ENCODE peak calls at places on chromosome 10, in nine cellular contexts. One of them, this sample, is unnamed.

GRCh38 chr10:92594194-92594593 is 1.3 kb downstream of the KIF11 start:
- DNase-seq in psoas muscle: no peak
- DNase-seq in tibial nerve: no peak
- DNase-seq in PC-3: peak
- DNase-seq in sigmoid colon: no peak
- DNase-seq in gastrocnemius medialis: no peak
- DNase-seq in neural progenitor cell: no peak
- DNase-seq in AG04450: no peak
- DNase-seq in CD4-positive, alpha-beta memory T cell: no peak
- DNase-seq in this sample: no peak

GRCh38 chr10:75111906-75112703 is 649 bp downstream of the SAMD8 start:
- DNase-seq in psoas muscle: peak
- DNase-seq in tibial nerve: peak
- DNase-seq in PC-3: peak
- DNase-seq in sigmoid colon: peak
- DNase-seq in gastrocnemius medialis: peak
- DNase-seq in neural progenitor cell: peak
- DNase-seq in AG04450: peak
- DNase-seq in CD4-positive, alpha-beta memory T cell: peak
- DNase-seq in this sample: peak

GRCh38 chr10:104706886-104707285 is 65.8 kb downstream of the SORCS3 start:
- DNase-seq in psoas muscle: no peak
- DNase-seq in tibial nerve: no peak
- DNase-seq in PC-3: no peak
- DNase-seq in sigmoid colon: no peak
- DNase-seq in gastrocnemius medialis: no peak
- DNase-seq in neural progenitor cell: no peak
- DNase-seq in AG04450: no peak
- DNase-seq in CD4-positive, alpha-beta memory T cell: no peak
- DNase-seq in this sample: no peak

GRCh38 chr10:5538446-5538845 is 13.7 kb downstream of the CALML3 start:
- DNase-seq in psoas muscle: no peak
- DNase-seq in tibial nerve: no peak
- DNase-seq in PC-3: no peak
- DNase-seq in sigmoid colon: peak
- DNase-seq in gastrocnemius medialis: no peak
- DNase-seq in neural progenitor cell: no peak
- DNase-seq in AG04450: no peak
- DNase-seq in CD4-positive, alpha-beta memory T cell: no peak
- DNase-seq in this sample: peak

GRCh38 chr10:32972454-32972853 is 14.4 kb upstream of the ITGB1 start:
- DNase-seq in psoas muscle: no peak
- DNase-seq in tibial nerve: no peak
- DNase-seq in PC-3: no peak
- DNase-seq in sigmoid colon: no peak
- DNase-seq in gastrocnemius medialis: no peak
- DNase-seq in neural progenitor cell: no peak
- DNase-seq in AG04450: no peak
- DNase-seq in CD4-positive, alpha-beta memory T cell: no peak
- DNase-seq in this sample: no peak

GRCh38 chr10:62130948-62131347 is 137.7 kb downstream of the RTKN2 start:
- DNase-seq in psoas muscle: no peak
- DNase-seq in tibial nerve: no peak
- DNase-seq in PC-3: peak
- DNase-seq in sigmoid colon: no peak
- DNase-seq in gastrocnemius medialis: no peak
- DNase-seq in neural progenitor cell: no peak
- DNase-seq in AG04450: peak
- DNase-seq in CD4-positive, alpha-beta memory T cell: no peak
- DNase-seq in this sample: peak

GRCh38 chr10:18179901-18180300 is 39.7 kb downstream of the CACNB2 start:
- DNase-seq in psoas muscle: no peak
- DNase-seq in tibial nerve: no peak
- DNase-seq in PC-3: peak
- DNase-seq in sigmoid colon: peak
- DNase-seq in gastrocnemius medialis: no peak
- DNase-seq in neural progenitor cell: no peak
- DNase-seq in AG04450: no peak
- DNase-seq in CD4-positive, alpha-beta memory T cell: no peak
- DNase-seq in this sample: no peak

GRCh38 chr10:6036861-6037321 is 25.3 kb downstream of the IL2RA start:
- DNase-seq in psoas muscle: no peak
- DNase-seq in tibial nerve: no peak
- DNase-seq in PC-3: no peak
- DNase-seq in sigmoid colon: peak
- DNase-seq in gastrocnemius medialis: no peak
- DNase-seq in neural progenitor cell: no peak
- DNase-seq in AG04450: no peak
- DNase-seq in CD4-positive, alpha-beta memory T cell: peak
- DNase-seq in this sample: no peak

GRCh38 chr10:71633935-71634334 is 85.6 kb downstream of the C10orf105 start:
- DNase-seq in psoas muscle: no peak
- DNase-seq in tibial nerve: no peak
- DNase-seq in PC-3: no peak
- DNase-seq in sigmoid colon: no peak
- DNase-seq in gastrocnemius medialis: no peak
- DNase-seq in neural progenitor cell: no peak
- DNase-seq in AG04450: no peak
- DNase-seq in CD4-positive, alpha-beta memory T cell: no peak
- DNase-seq in this sample: no peak

GRCh38 chr10:103921750-103922195 is 3.8 kb upstream of the STN1 start:
- DNase-seq in psoas muscle: no peak
- DNase-seq in tibial nerve: no peak
- DNase-seq in PC-3: no peak
- DNase-seq in sigmoid colon: no peak
- DNase-seq in gastrocnemius medialis: no peak
- DNase-seq in neural progenitor cell: peak
- DNase-seq in AG04450: no peak
- DNase-seq in CD4-positive, alpha-beta memory T cell: peak
- DNase-seq in this sample: no peak

GRCh38 chr10:119176166-119176565 is 2.4 kb downstream of the PRDX3 start:
- DNase-seq in psoas muscle: no peak
- DNase-seq in tibial nerve: no peak
- DNase-seq in PC-3: no peak
- DNase-seq in sigmoid colon: no peak
- DNase-seq in gastrocnemius medialis: no peak
- DNase-seq in neural progenitor cell: no peak
- DNase-seq in AG04450: no peak
- DNase-seq in CD4-positive, alpha-beta memory T cell: no peak
- DNase-seq in this sample: no peak

GRCh38 chr10:3239066-3239919 is 66.7 kb upstream of the PITRM1 start:
- DNase-seq in psoas muscle: peak
- DNase-seq in tibial nerve: peak
- DNase-seq in PC-3: peak
- DNase-seq in sigmoid colon: peak
- DNase-seq in gastrocnemius medialis: peak
- DNase-seq in neural progenitor cell: peak
- DNase-seq in AG04450: no peak
- DNase-seq in CD4-positive, alpha-beta memory T cell: peak
- DNase-seq in this sample: peak

GRCh38 chr10:88178758-88179157 is 315.3 kb downstream of the PTEN start:
- DNase-seq in psoas muscle: no peak
- DNase-seq in tibial nerve: no peak
- DNase-seq in PC-3: no peak
- DNase-seq in sigmoid colon: no peak
- DNase-seq in gastrocnemius medialis: no peak
- DNase-seq in neural progenitor cell: no peak
- DNase-seq in AG04450: no peak
- DNase-seq in CD4-positive, alpha-beta memory T cell: no peak
- DNase-seq in this sample: no peak

GRCh38 chr10:84317174-84317573 is 11.2 kb upstream of the CCSER2 start:
- DNase-seq in psoas muscle: no peak
- DNase-seq in tibial nerve: no peak
- DNase-seq in PC-3: no peak
- DNase-seq in sigmoid colon: no peak
- DNase-seq in gastrocnemius medialis: no peak
- DNase-seq in neural progenitor cell: no peak
- DNase-seq in AG04450: no peak
- DNase-seq in CD4-positive, alpha-beta memory T cell: no peak
- DNase-seq in this sample: no peak

GRCh38 chr10:132623996-132624846 is 86.6 kb downstream of the INPP5A start:
- DNase-seq in psoas muscle: no peak
- DNase-seq in tibial nerve: no peak
- DNase-seq in PC-3: no peak
- DNase-seq in sigmoid colon: no peak
- DNase-seq in gastrocnemius medialis: no peak
- DNase-seq in neural progenitor cell: no peak
- DNase-seq in AG04450: no peak
- DNase-seq in CD4-positive, alpha-beta memory T cell: no peak
- DNase-seq in this sample: no peak

GRCh38 chr10:132626019-132626760 is 88.6 kb downstream of the INPP5A start:
- DNase-seq in psoas muscle: no peak
- DNase-seq in tibial nerve: no peak
- DNase-seq in PC-3: no peak
- DNase-seq in sigmoid colon: peak
- DNase-seq in gastrocnemius medialis: no peak
- DNase-seq in neural progenitor cell: no peak
- DNase-seq in AG04450: no peak
- DNase-seq in CD4-positive, alpha-beta memory T cell: no peak
- DNase-seq in this sample: no peak

GRCh38 chr10:132627736-132628512 is 90.3 kb downstream of the INPP5A start:
- DNase-seq in psoas muscle: peak
- DNase-seq in tibial nerve: no peak
- DNase-seq in PC-3: no peak
- DNase-seq in sigmoid colon: peak
- DNase-seq in gastrocnemius medialis: peak
- DNase-seq in neural progenitor cell: no peak
- DNase-seq in AG04450: no peak
- DNase-seq in CD4-positive, alpha-beta memory T cell: peak
- DNase-seq in this sample: no peak

GRCh38 chr10:132626761-132627735 is 89.5 kb downstream of the INPP5A start:
- DNase-seq in psoas muscle: no peak
- DNase-seq in tibial nerve: no peak
- DNase-seq in PC-3: no peak
- DNase-seq in sigmoid colon: peak
- DNase-seq in gastrocnemius medialis: no peak
- DNase-seq in neural progenitor cell: no peak
- DNase-seq in AG04450: no peak
- DNase-seq in CD4-positive, alpha-beta memory T cell: peak
- DNase-seq in this sample: no peak

GRCh38 chr10:132624847-132625839 is 87.6 kb downstream of the INPP5A start:
- DNase-seq in psoas muscle: no peak
- DNase-seq in tibial nerve: no peak
- DNase-seq in PC-3: no peak
- DNase-seq in sigmoid colon: peak
- DNase-seq in gastrocnemius medialis: no peak
- DNase-seq in neural progenitor cell: peak
- DNase-seq in AG04450: no peak
- DNase-seq in CD4-positive, alpha-beta memory T cell: no peak
- DNase-seq in this sample: no peak
- H3K27ac ChIP-seq in psoas muscle: no peak
- H3K27ac ChIP-seq in tibial nerve: no peak
- H3K27ac ChIP-seq in PC-3: no peak
- H3K27ac ChIP-seq in sigmoid colon: peak
- H3K27ac ChIP-seq in gastrocnemius medialis: peak
- H3K27ac ChIP-seq in neural progenitor cell: no peak
- H3K27ac ChIP-seq in AG04450: no peak
- H3K27ac ChIP-seq in CD4-positive, alpha-beta memory T cell: no peak
- H3K27ac ChIP-seq in this sample: no peak

DNA sequence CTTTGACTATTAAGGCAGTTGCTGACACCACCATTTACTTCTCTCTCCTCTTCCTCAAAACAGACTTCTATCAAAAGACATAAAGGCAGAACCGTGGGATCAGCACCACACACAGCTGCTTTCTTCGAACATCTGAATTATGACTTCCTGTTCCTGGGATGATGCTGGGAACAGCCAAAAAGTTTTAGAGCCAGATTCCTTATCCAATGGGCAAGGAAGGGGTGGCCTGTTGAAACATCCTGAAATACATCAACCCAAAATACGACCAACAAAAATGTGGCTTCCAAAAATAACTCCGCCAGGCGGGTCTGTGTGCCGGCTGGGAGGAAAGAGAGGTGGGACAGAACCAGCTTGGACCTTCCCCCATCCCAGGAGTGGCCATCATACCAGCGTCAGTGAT is 71.5 kb downstream of the AFAP1L2 start:
- DNase-seq in psoas muscle: no peak
- DNase-seq in tibial nerve: no peak
- DNase-seq in PC-3: no peak
- DNase-seq in sigmoid colon: no peak
- DNase-seq in gastrocnemius medialis: no peak
- DNase-seq in neural progenitor cell: no peak
- DNase-seq in AG04450: no peak
- DNase-seq in CD4-positive, alpha-beta memory T cell: no peak
- DNase-seq in this sample: no peak
- H3K27ac ChIP-seq in psoas muscle: peak
- H3K27ac ChIP-seq in tibial nerve: no peak
- H3K27ac ChIP-seq in PC-3: no peak
- H3K27ac ChIP-seq in sigmoid colon: peak
- H3K27ac ChIP-seq in gastrocnemius medialis: peak
- H3K27ac ChIP-seq in neural progenitor cell: no peak
- H3K27ac ChIP-seq in AG04450: no peak
- H3K27ac ChIP-seq in CD4-positive, alpha-beta memory T cell: no peak
- H3K27ac ChIP-seq in this sample: peak

GRCh38 chr10:34178756-34179155 is 636.3 kb downstream of the PARD3 start:
- DNase-seq in psoas muscle: no peak
- DNase-seq in tibial nerve: no peak
- DNase-seq in PC-3: no peak
- DNase-seq in sigmoid colon: no peak
- DNase-seq in gastrocnemius medialis: no peak
- DNase-seq in neural progenitor cell: no peak
- DNase-seq in AG04450: no peak
- DNase-seq in CD4-positive, alpha-beta memory T cell: no peak
- DNase-seq in this sample: no peak
- H3K27ac ChIP-seq in psoas muscle: no peak
- H3K27ac ChIP-seq in tibial nerve: no peak
- H3K27ac ChIP-seq in PC-3: no peak
- H3K27ac ChIP-seq in sigmoid colon: no peak
- H3K27ac ChIP-seq in gastrocnemius medialis: no peak
- H3K27ac ChIP-seq in neural progenitor cell: no peak
- H3K27ac ChIP-seq in AG04450: no peak
- H3K27ac ChIP-seq in CD4-positive, alpha-beta memory T cell: no peak
- H3K27ac ChIP-seq in this sample: no peak

GRCh38 chr10:56624082-56624481 is 263.0 kb upstream of the ZWINT start:
- DNase-seq in psoas muscle: no peak
- DNase-seq in tibial nerve: no peak
- DNase-seq in PC-3: no peak
- DNase-seq in sigmoid colon: no peak
- DNase-seq in gastrocnemius medialis: no peak
- DNase-seq in neural progenitor cell: no peak
- DNase-seq in AG04450: no peak
- DNase-seq in CD4-positive, alpha-beta memory T cell: no peak
- DNase-seq in this sample: no peak
- H3K27ac ChIP-seq in psoas muscle: no peak
- H3K27ac ChIP-seq in tibial nerve: no peak
- H3K27ac ChIP-seq in PC-3: no peak
- H3K27ac ChIP-seq in sigmoid colon: no peak
- H3K27ac ChIP-seq in gastrocnemius medialis: no peak
- H3K27ac ChIP-seq in neural progenitor cell: no peak
- H3K27ac ChIP-seq in AG04450: no peak
- H3K27ac ChIP-seq in CD4-positive, alpha-beta memory T cell: no peak
- H3K27ac ChIP-seq in this sample: no peak